ENCODE peak calls at places on chromosomes 7 and 10, in four cellular contexts. W is adrenal gland, O is kidney, Z is GM23248. I is an unnamed sample.
A peak's percentile ranks its signal among the peaks of the same experiment; 100 is the strongest.

GRCh38 chr10:25547391-25547790 is 372.6 kb downstream of the GPR158 start:
- DNase-seq in W (no peak), O (no peak), Z (no peak), I (no peak)

GRCh38 chr7:71457881-71458590 is 326.1 kb downstream of the GALNT17 start:
- DNase-seq in W (no peak), O (no peak), Z (no peak), I (no peak)

GRCh38 chr7:2399848-2400587 is 3.4 kb upstream of the CHST12 start:
- DNase-seq in W (peak; percentile 80), O (peak; percentile 91), Z (peak; percentile 97), I (no peak)

GRCh38 chr7:33904680-33905388 is 505 bp upstream of the BMPER start:
- DNase-seq in W (peak; percentile 24), O (peak; percentile 77), Z (peak; percentile 86), I (no peak)

GRCh38 chr10:86044029-86044428 is 322.6 kb downstream of the GRID1 start:
- DNase-seq in W (no peak), O (no peak), Z (no peak), I (no peak)

GRCh38 chr10:44989621-44990301 is 11.0 kb upstream of the ZNF22 start:
- DNase-seq in W (peak; percentile 11), O (peak; percentile 53), Z (no peak), I (no peak)

GRCh38 chr7:40843338-40844026 is 708.7 kb downstream of the SUGCT start:
- DNase-seq in W (no peak), O (no peak), Z (peak; percentile 37), I (no peak)

GRCh38 chr7:926061-927030 is 28.1 kb downstream of the ADAP1 start:
- DNase-seq in W (no peak), O (peak; percentile 74), Z (no peak), I (no peak)

GRCh38 chr7:74627699-74628411 is 29.7 kb upstream of the GTF2I start:
- DNase-seq in W (peak; percentile 71), O (no peak), Z (peak; percentile 69), I (no peak)

GRCh38 chr10:79206300-79207095 is 137.7 kb downstream of the ZMIZ1 start:
- DNase-seq in W (no peak), O (no peak), Z (no peak), I (no peak)

GRCh38 chr7:82156938-82157337 is 286.6 kb downstream of the CACNA2D1 start:
- DNase-seq in W (no peak), O (no peak), Z (no peak), I (no peak)

GRCh38 chr7:134885967-134886352 is 100.3 kb upstream of the AGBL3 start:
- DNase-seq in W (no peak), O (no peak), Z (peak; percentile 91), I (no peak)

GRCh38 chr10:1809139-1809755 is 71.9 kb upstream of the ADARB2 start:
- DNase-seq in W (no peak), O (no peak), Z (no peak), I (no peak)

GRCh38 chr7:26293569-26294308 is 2.1 kb downstream of the SNX10 start:
- DNase-seq in W (no peak), O (no peak), Z (no peak), I (peak; percentile 43)

GRCh38 chr7:43535810-43536585 is 46.9 kb upstream of the STK17A start:
- DNase-seq in W (no peak), O (peak; percentile 69), Z (peak; percentile 90), I (no peak)

DNA sequence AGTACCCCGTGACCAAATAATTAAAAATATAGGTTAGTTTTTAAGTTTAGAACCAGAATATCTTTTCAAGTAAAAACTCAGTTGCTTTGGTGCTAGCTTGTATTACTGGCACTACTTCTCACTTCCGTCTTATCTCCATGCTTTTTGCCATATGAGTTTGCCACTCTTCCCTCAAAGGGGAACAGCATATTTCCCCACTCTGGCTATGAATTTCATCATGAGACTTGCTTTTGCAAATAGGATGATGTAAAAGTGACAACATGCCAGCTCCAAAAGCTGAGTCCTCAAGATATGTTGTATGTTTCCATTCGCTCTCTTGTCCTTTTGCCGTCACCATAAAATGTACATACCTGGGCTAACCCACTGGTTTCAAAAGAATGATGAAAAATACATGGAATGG is 178.1 kb upstream of the SEMA3A start:
- DNase-seq in W (no peak), O (no peak), Z (peak; percentile 47), I (no peak)
- H3K27ac ChIP-seq in W (no peak overlapping the region), O (no peak overlapping the region), Z (peak overlapping the region; percentile 85), I (no peak overlapping the region)

GRCh38 chr10:50992972-50993766 is 81.1 kb upstream of the PRKG1 start:
- DNase-seq in W (no peak), O (peak; percentile 77), Z (peak; percentile 95), I (no peak)
- H3K4me3 ChIP-seq in W (no peak overlapping the region), O (peak overlapping the region; percentile 48), Z (peak overlapping the region; percentile 95), I (no peak overlapping the region)

DNA sequence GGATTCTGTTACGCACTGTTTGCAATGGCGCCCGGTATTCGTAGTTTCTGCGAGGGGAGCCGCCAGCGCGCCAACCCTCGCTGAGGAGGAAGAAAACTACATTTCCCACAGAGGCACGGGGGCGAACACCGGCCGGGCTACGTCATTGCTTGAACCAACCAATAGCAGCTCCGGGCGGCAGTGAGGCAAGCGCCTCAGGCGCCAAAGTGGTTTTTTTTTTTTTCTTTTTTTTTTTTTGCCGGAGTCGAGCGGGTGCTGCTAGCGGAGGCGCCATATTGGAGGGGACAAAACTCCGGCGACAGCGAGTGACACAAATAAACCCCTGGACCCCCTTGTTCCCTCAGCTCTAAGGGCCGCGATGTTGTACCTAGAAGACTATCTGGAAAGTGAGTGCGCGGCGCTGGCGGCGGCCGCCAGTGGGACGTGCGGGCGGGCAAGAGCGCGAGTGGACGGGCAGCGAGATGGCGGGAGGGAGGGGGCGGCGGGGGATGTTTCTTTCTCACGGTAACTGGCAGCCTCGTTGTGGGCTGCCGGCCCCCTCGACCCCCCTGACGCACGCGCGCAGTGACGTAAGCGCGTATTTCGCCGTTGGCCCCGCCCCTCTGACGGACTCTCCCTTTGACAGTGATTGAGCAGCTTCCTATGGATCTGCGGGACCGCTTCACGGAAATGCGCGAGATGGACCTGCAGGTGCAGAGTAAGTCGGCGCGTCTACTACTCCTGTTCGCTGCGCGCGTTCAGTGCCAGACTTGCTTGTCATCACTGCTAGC is at the start of gene ING3:
- DNase-seq in W (peak; percentile 97), O (peak; percentile 99), Z (peak; percentile 100), I (peak; percentile 99)
- H3K27ac ChIP-seq in W (peak within 1 kb of the TSS; percentile 97), O (peak within 1 kb of the TSS; percentile 100), Z (peak within 1 kb of the TSS; percentile 95), I (peak within 1 kb of the TSS; percentile 99)

DNA sequence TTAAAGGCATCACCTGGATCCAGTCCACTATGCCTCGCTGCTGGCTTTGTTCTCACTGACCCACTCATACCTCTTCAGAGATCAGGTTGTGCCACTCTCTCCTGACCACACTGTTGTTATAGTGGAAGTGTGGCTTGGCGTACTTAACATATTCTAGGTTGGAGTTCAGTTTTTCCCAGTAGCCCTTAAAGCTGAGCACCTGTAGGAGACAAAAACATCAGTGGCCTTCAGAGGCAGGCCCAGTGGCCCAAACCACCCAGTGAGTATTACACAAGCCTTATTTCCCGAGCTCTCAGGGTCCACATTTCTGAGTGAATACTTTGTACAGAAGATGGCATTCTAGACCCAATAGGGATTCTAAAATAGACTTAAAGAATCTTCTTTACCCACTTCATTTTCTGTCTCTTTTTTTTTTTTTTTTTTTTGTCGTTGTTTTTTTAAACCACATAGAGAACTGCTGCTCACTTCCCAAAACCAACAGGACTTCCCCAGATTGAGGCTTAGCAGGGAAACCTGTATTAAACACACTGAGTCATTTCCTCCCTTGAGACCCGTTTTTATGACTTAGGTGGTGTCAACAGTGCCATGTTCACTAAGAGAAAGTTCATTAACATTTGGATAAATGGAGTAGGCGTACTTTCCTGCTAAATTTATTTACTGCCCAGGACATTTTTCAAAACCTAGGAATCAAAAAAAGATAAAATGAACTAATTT is 85.8 kb downstream of the GSAP start:
- DNase-seq in W (no peak), O (no peak), Z (peak; percentile 57), I (no peak)
- H3K4me3 ChIP-seq in W (no peak overlapping the region), O (no peak overlapping the region), Z (no peak overlapping the region), I (no peak overlapping the region)

DNA sequence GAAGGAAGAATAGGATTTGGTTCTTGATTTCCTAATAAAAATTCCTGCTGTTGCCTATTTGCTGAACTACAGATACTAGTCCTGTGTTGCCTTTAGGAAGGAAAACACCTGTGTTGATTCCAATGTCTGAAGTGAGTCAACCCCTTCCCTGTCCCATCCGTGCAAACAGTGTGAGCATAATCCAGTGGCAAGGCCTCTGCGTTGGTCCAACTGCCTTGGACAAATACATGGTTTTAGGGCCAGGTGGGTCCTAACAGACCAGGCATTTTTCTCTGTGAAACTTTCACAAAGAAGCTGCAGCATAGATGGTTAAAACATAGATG is 1.7 kb downstream of the PLA2G12B start:
- DNase-seq in W (no peak), O (no peak), Z (no peak), I (no peak)
- H3K27ac ChIP-seq in W (no peak overlapping the region), O (no peak overlapping the region), Z (no peak overlapping the region), I (no peak overlapping the region)

GRCh38 chr10:100713859-100714565 is 31.4 kb upstream of the PAX2 start:
- DNase-seq in W (no peak), O (no peak), Z (no peak), I (no peak)
- H3K4me3 ChIP-seq in W (no peak overlapping the region), O (no peak overlapping the region), Z (no peak overlapping the region), I (no peak overlapping the region)

I was measured in effector memory CD4-positive, alpha-beta T cell.